ENCODE peak calls at places on chromosomes 7 and 10, in six cellular contexts. Y is AG09319, Q is uterus, B is Peyer's patch, T is adrenal gland, C is Panc1. U is an unnamed sample.

GRCh38 chr7:70893422-70893821 is 238.5 kb upstream of the GALNT17 start:
- DNase-seq in Q (no peak), Y (no peak), C (no peak), B (no peak), T (no peak), U (no peak)

GRCh38 chr7:90384433-90384832 is 18.8 kb upstream of the CLDN12 start:
- DNase-seq in B (no peak), C (no peak), Q (no peak), Y (no peak), T (no peak), U (no peak)

GRCh38 chr7:118583651-118584050 is 359.1 kb downstream of the ANKRD7 start:
- DNase-seq in B (no peak), Y (no peak), Q (no peak), T (no peak), C (no peak), U (no peak)

GRCh38 chr10:107477266-107477665 is 312.8 kb upstream of the SORCS1 start:
- DNase-seq in Y (no peak), C (no peak), B (no peak), T (no peak), Q (no peak), U (no peak)

GRCh38 chr10:118332247-118332646 is 9.9 kb downstream of the FAM204A start:
- DNase-seq in Y (no peak), C (no peak), Q (no peak), B (no peak), T (no peak), U (no peak)

GRCh38 chr10:3772349-3773222 is 12.4 kb downstream of the KLF6 start:
- DNase-seq in C (no peak), B (peak), Y (no peak), Q (no peak), T (no peak), U (no peak)

GRCh38 chr10:1567152-1567551 is 170.2 kb downstream of the ADARB2 start:
- DNase-seq in C (no peak), Y (no peak), B (no peak), Q (no peak), T (no peak), U (no peak)

GRCh38 chr10:112915590-112916572 is 34.2 kb upstream of the TCF7L2 start:
- DNase-seq in T (no peak), Q (no peak), B (peak), Y (no peak), C (peak), U (no peak)

GRCh38 chr7:146249272-146249671 is 132.7 kb downstream of the CNTNAP2 start:
- DNase-seq in Y (no peak), T (no peak), Q (no peak), C (no peak), B (no peak), U (no peak)

GRCh38 chr10:108393111-108393510 is 1228.6 kb upstream of the SORCS1 start:
- DNase-seq in Q (no peak), T (no peak), B (no peak), Y (peak), C (no peak), U (no peak)

GRCh38 chr7:33040803-33041516 is 21.6 kb downstream of the NT5C3A start:
- DNase-seq in Y (no peak), T (peak), C (no peak), Q (no peak), B (peak), U (no peak)

GRCh38 chr10:6048281-6049030 is 13.7 kb downstream of the IL2RA start:
- DNase-seq in T (no peak), Y (no peak), C (no peak), Q (no peak), B (no peak), U (no peak)

GRCh38 chr7:117385340-117386124 is 41.8 kb downstream of the ASZ1 start:
- DNase-seq in Q (no peak), Y (no peak), T (no peak), C (peak), B (no peak), U (no peak)

GRCh38 chr7:82018226-82018625 is 248.4 kb upstream of the HGF start:
- DNase-seq in T (no peak), C (no peak), Q (no peak), Y (no peak), B (no peak), U (no peak)

GRCh38 chr10:99370993-99371392 is 41.8 kb downstream of the CNNM1 start:
- DNase-seq in Y (peak), T (no peak), C (no peak), B (no peak), Q (no peak), U (peak)

GRCh38 chr7:3436746-3437145 is 135.7 kb downstream of the SDK1 start:
- DNase-seq in Q (no peak), T (no peak), C (peak), B (no peak), Y (no peak), U (no peak)

GRCh38 chr7:128708824-128709223 is 30.3 kb upstream of the CALU start:
- DNase-seq in Y (no peak), T (no peak), Q (no peak), C (no peak), B (no peak), U (no peak)

GRCh38 chr7:34069676-34070075 is 164.3 kb downstream of the BMPER start:
- DNase-seq in Q (no peak), B (no peak), T (no peak), C (no peak), Y (no peak), U (no peak)

GRCh38 chr10:91564026-91564425 is 68.8 kb downstream of the PPP1R3C start:
- DNase-seq in B (no peak), T (no peak), Y (no peak), Q (no peak), C (no peak), U (no peak)

GRCh38 chr10:31749981-31750850 is 178.4 kb downstream of the ARHGAP12 start:
- DNase-seq in Q (peak), B (no peak), T (peak), C (no peak), Y (no peak), U (no peak)

GRCh38 chr10:50604823-50605222 is 18.9 kb downstream of the SGMS1 start:
- DNase-seq in B (no peak), Y (no peak), C (no peak), T (no peak), Q (no peak), U (no peak)

GRCh38 chr10:35821339-35821911 is 179.3 kb upstream of the FZD8 start:
- DNase-seq in Q (no peak), B (no peak), Y (no peak), T (no peak), C (no peak), U (no peak)

GRCh38 chr10:131453772-131454634 is 142.5 kb upstream of the TCERG1L start:
- DNase-seq in B (peak), T (peak), C (no peak), Q (no peak), Y (no peak), U (peak)

GRCh38 chr7:2106506-2106905 is 126.2 kb downstream of the MAD1L1 start:
- DNase-seq in Q (no peak), C (no peak), B (no peak), Y (no peak), T (no peak), U (no peak)

GRCh38 chr10:24385776-24386175 is 176.8 kb downstream of the KIAA1217 start:
- DNase-seq in C (no peak), B (no peak), Q (no peak), T (no peak), Y (no peak), U (peak)

GRCh38 chr7:85474234-85474633 is 287.4 kb upstream of the SEMA3D start:
- DNase-seq in Q (no peak), T (no peak), B (no peak), Y (no peak), C (no peak), U (no peak)

GRCh38 chr7:31724696-31725095 is 37.7 kb downstream of the PPP1R17 start:
- DNase-seq in B (no peak), T (no peak), Y (no peak), C (no peak), Q (no peak), U (no peak)

GRCh38 chr10:13882112-13882711 is 295.4 kb downstream of the PRPF18 start:
- DNase-seq in C (peak), T (peak), B (no peak), Q (no peak), Y (no peak), U (peak)

GRCh38 chr7:134842062-134842461 is 62.6 kb downstream of the CALD1 start:
- DNase-seq in C (no peak), Y (no peak), B (no peak), T (no peak), Q (no peak), U (no peak)

GRCh38 chr7:134842901-134843300 is 63.5 kb downstream of the CALD1 start:
- DNase-seq in Q (no peak), C (no peak), B (no peak), Y (no peak), T (no peak), U (no peak)

GRCh38 chr7:134847834-134848233 is 68.4 kb downstream of the CALD1 start:
- DNase-seq in B (no peak), T (no peak), Y (no peak), Q (no peak), C (no peak), U (no peak)

GRCh38 chr7:134844200-134844599 is 64.8 kb downstream of the CALD1 start:
- DNase-seq in B (no peak), Y (no peak), Q (no peak), T (no peak), C (no peak), U (no peak)

DNA sequence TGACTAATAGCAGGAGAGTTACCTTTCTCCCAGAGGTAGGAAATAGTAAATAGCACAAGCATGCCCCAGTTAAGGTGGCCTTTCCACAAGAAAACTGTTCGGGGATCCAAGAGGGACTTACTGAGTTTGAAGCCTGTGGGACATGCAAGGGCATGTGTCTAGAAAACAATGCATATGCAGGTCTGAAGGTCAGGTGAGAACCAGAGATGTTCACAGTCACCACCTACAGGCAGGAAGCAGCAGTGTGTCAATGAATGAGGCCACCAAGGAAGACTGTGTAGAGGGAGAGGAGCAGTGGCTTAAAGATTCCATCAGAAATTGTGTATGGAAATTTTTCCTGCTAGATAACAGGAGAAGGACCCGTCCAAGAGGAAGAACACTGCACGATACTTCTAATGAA is 66.0 kb downstream of the CALD1 start:
- DNase-seq in Q (no peak), B (no peak), Y (no peak), C (no peak), T (no peak), U (no peak)
- TF ChIP-seq CTCF in Q (no peak), B (peak), Y (peak), C (peak), T (no peak), U (no peak)

DNA sequence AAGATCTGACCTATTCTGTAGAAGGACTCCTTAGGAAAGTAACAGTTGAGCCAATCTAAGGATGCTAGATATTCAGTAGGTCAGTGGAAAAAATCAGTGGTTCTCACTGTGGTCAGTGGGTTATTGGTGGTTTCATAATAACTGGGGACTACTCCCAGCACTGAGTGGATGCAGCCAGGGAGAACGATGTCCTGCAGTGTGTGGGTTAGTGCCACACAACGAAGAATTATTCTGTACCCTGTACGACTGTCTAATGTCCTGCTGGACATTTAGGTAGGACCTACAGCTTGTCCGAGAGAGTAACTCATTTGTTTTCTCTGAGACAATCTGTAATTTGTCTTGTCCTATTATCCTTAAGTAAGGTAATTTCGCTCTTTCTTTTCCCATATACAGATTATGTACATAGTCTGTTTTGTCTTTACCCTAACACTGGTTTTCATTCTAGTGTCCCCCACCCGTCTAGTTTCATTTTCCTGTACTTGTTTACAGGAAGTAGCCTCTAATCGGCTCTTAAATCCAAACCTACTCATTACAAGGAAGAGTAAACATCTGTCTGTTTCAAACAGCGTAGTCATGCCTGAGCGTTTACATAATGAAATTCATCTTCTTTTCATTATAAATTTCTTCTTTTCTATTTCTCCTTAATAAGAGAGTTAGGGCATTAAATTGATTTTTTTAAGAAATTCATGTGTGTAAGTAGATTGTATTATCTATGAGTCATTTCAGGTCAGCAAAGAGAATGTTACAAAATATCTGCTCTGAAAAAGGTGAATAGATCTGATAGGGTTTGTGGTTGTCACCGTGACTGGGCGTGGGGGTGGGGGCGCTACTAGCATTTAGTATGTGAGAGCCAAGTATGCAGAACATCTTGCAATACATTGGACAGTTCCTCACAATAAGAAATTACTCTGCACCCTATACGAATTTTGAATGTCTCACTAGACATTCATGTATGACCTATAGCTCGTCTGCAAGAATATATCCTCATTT is 8.3 kb upstream of the ZC3HAV1L start:
- DNase-seq in Q (no peak), C (no peak), T (no peak), B (peak), Y (no peak), U (no peak)
- TF ChIP-seq CTCF in Q (no peak), C (no peak), T (no peak), B (no peak), Y (no peak), U (no peak)

DNA sequence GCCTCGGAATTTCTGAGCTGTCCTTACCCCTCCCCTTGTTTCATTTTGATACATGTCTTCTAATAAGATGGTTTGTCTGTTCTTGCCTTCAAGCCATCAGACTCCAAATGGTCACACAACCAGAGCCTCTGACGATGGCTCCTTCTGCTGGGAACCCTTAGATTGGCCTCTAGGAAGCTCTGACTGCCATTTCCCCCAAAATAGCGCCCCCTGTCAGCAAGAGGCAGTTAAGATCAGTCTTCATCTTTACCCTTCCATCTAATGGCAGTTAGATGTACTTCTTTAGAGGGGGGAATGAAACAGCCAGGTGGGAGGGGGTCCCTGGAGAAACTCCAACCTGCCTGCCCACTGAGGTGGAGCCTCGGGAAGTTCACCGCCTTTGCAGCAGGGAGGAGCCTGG is 85.8 kb upstream of the GPR22 start:
- DNase-seq in Y (no peak), Q (no peak), C (no peak), B (no peak), T (no peak), U (no peak)
- TF ChIP-seq CTCF in Y (no peak), Q (no peak), C (peak), B (no peak), T (no peak), U (no peak)

DNA sequence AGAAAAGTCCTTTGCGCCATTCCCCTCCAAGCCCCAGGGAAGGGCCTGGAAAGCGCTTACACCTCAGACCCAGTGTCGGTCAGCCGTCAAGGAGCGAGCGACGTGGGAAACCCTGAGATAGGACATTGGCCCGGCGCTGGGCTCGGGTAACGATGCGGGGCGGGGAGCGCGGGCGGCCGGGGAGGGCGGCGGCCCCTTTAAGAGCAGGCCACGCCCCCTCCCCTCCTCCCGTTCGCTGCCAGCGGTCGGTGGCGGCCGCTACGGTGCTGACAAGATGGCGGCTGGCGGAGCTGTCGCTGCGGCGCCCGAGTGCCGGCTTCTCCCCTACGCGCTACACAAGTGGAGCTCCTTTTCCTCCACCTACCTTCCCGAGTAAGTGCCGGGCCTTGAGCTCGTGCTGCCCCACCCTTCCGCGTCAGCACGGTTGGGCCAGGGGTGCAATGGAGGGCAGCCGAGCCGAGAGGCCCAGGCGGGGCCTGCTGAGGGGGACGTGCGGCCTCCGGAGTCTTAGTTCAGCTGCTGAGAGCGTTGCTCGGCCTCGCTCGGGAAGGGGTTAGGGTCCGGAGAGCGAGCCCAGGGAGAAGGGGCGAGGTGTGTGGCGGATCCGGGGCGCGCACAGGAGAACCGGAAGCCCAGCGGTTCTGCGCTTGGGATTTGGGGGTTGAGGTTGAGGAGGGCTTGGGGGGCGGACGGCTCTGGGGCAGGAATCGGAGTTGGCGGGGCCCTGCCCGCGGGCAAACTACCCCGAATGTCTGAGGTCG is at the start of gene MKLN1:
- DNase-seq in T (peak), Q (peak), C (peak), Y (peak), B (peak), U (peak)
- TF ChIP-seq CTCF in T (no peak), Q (no peak), C (no peak), Y (no peak), B (no peak), U (no peak)

GRCh38 chr10:114822771-114823463 is 1.3 kb downstream of the FHIP2A start:
- DNase-seq in B (no peak), Q (no peak), T (no peak), Y (peak), C (no peak), U (no peak)

GRCh38 chr10:114824396-114824795 is 2.8 kb downstream of the FHIP2A start:
- DNase-seq in Y (no peak), T (no peak), C (no peak), Q (no peak), B (no peak), U (no peak)

GRCh38 chr10:114821293-114821914 is at the start of gene FHIP2A:
- DNase-seq in B (peak), Y (peak), C (peak), T (peak), Q (peak), U (peak)

GRCh38 chr10:114819313-114819712 is 2.3 kb upstream of the FHIP2A start:
- DNase-seq in T (no peak), Q (no peak), B (no peak), Y (no peak), C (no peak), U (no peak)

GRCh38 chr10:114821915-114822770 is 563 bp downstream of the FHIP2A start:
- DNase-seq in T (peak), C (no peak), Y (no peak), Q (peak), B (peak), U (peak)
- TF ChIP-seq CTCF in T (no peak), C (peak), Y (no peak), Q (no peak), B (no peak), U (no peak)

DNA sequence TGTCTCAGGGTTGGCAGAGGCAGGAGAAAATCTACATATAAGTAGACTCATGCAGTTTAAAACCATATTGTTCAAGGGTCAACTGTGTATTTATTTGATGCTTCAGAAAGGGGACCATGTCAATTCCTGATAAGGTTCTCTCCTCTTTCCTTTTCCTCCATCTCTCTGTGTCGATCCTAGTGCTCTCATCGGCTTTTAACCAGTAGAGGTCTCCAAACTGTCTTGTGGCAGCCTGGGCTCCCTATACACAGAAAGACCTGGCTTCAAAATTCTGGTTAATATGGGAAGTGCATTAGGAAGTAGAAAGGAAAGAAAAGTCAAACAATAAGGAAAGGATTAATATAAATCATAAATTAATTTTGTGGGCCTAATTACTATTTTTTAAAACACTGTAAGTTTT is 304.4 kb upstream of the C7orf33 start:
- DNase-seq in Q (no peak), B (no peak), C (no peak), Y (no peak), T (no peak), U (peak)
- TF ChIP-seq CTCF in Q (peak), B (no peak), C (peak), Y (no peak), T (no peak), U (no peak)

GRCh38 chr10:43728425-43728824 is 79.7 kb upstream of the ZNF32 start:
- DNase-seq in T (no peak), Y (no peak), C (no peak), Q (no peak), B (no peak), U (no peak)
- TF ChIP-seq CTCF in T (no peak), Y (no peak), C (no peak), Q (no peak), B (no peak), U (no peak)

GRCh38 chr10:11113156-11113555 is 95.5 kb downstream of the CELF2 start:
- DNase-seq in Q (no peak), C (no peak), B (no peak), T (no peak), Y (no peak), U (no peak)
- TF ChIP-seq CTCF in Q (no peak), C (peak), B (peak), T (no peak), Y (no peak), U (peak)

GRCh38 chr10:69802424-69803161 is 887 bp downstream of the COL13A1 start:
- DNase-seq in C (no peak), Q (no peak), T (no peak), Y (no peak), B (no peak), U (peak)

GRCh38 chr10:69800665-69801064 is 1.0 kb upstream of the COL13A1 start:
- DNase-seq in B (no peak), Y (no peak), T (no peak), C (no peak), Q (no peak), U (no peak)

GRCh38 chr10:69800109-69800508 is 1.6 kb upstream of the COL13A1 start:
- DNase-seq in C (no peak), T (peak), B (peak), Y (no peak), Q (no peak), U (peak)

GRCh38 chr10:69801434-69802315 is at the start of gene COL13A1:
- DNase-seq in C (no peak), B (no peak), Y (no peak), Q (peak), T (peak), U (peak)

GRCh38 chr10:69801094-69801433 is 642 bp upstream of the COL13A1 start:
- DNase-seq in C (no peak), B (peak), Y (no peak), Q (no peak), T (peak), U (peak)
- TF ChIP-seq CTCF in C (peak), B (peak), Y (peak), Q (no peak), T (no peak), U (peak)

U was measured in endothelial cell.